ENCODE peak calls at places on chromosome 9, in seven cellular contexts. M, I, A, V, X, O and S are unnamed samples.

GRCh38 chr9:134301387-134302129 is 24.7 kb upstream of the RXRA start:
- DNase-seq in A (peak; percentile 51), X (no peak), I (peak; percentile 64), V (no peak), O (no peak), M (peak; percentile 55), S (no peak)

GRCh38 chr9:37961346-37961745 is 57.4 kb upstream of the SLC25A51 start:
- DNase-seq in M (no peak), X (no peak), I (no peak), O (no peak), V (no peak), A (no peak), S (no peak)

GRCh38 chr9:86942352-86943222 is 4.7 kb downstream of the GAS1 start:
- DNase-seq in O (no peak), M (no peak), V (no peak), I (no peak), A (no peak), X (no peak), S (no peak)

GRCh38 chr9:6049798-6050197 is 34.4 kb upstream of the RANBP6 start:
- DNase-seq in O (no peak), I (no peak), V (no peak), X (peak; percentile 21), A (peak; percentile 25), M (no peak), S (no peak)

GRCh38 chr9:68705636-68706578 is 867 bp downstream of the PIP5K1B start:
- DNase-seq in V (no peak), X (peak; percentile 10), I (peak; percentile 85), O (peak; percentile 53), M (no peak), A (no peak), S (no peak)

GRCh38 chr9:95857896-95858295 is 17.6 kb upstream of the ERCC6L2 start:
- DNase-seq in O (no peak), I (no peak), X (no peak), M (no peak), A (no peak), V (no peak), S (no peak)

GRCh38 chr9:86676426-86676825 is 270.9 kb downstream of the GAS1 start:
- DNase-seq in O (no peak), M (no peak), V (no peak), I (no peak), A (no peak), X (no peak), S (no peak)

GRCh38 chr9:91106415-91106814 is 255.3 kb downstream of the AUH start:
- DNase-seq in V (no peak), X (no peak), O (no peak), I (no peak), A (no peak), M (no peak), S (no peak)

GRCh38 chr9:16828335-16829281 is 41.9 kb downstream of the BNC2 start:
- DNase-seq in M (no peak), V (peak; percentile 23), A (peak; percentile 20), I (no peak), O (no peak), X (peak; percentile 28), S (no peak)

GRCh38 chr9:131739988-131740648 is at the start of gene RAPGEF1:
- DNase-seq in X (no peak), M (peak; percentile 72), V (peak; percentile 54), I (peak; percentile 97), O (peak; percentile 78), A (peak; percentile 67), S (no peak)

GRCh38 chr9:84300271-84300670 is 40.3 kb downstream of the SLC28A3 start:
- DNase-seq in V (no peak), X (no peak), O (no peak), I (no peak), M (no peak), A (no peak), S (peak; percentile 81)

GRCh38 chr9:90300901-90301688 is 341.5 kb downstream of the DIRAS2 start:
- DNase-seq in I (no peak), X (peak; percentile 9), A (no peak), M (no peak), O (no peak), V (no peak), S (peak; percentile 85)

GRCh38 chr9:14243514-14244042 is 70.4 kb downstream of the NFIB start:
- DNase-seq in M (no peak), A (no peak), O (no peak), I (no peak), X (peak; percentile 46), V (no peak), S (no peak)

GRCh38 chr9:35835766-35836165 is 6.7 kb downstream of the TMEM8B start:
- DNase-seq in X (no peak), M (no peak), A (no peak), I (no peak), V (no peak), O (no peak), S (no peak)

GRCh38 chr9:95313010-95313498 is 4.5 kb downstream of the FANCC start:
- DNase-seq in O (peak; percentile 77), V (peak; percentile 18), A (peak; percentile 87), M (no peak), X (peak; percentile 57), I (peak; percentile 76), S (peak; percentile 80)

GRCh38 chr9:136191549-136192286 is 13.2 kb downstream of the LHX3 start:
- DNase-seq in O (no peak), A (no peak), V (no peak), M (no peak), I (no peak), X (no peak), S (no peak)

GRCh38 chr9:107020040-107020530 is 157.1 kb downstream of the ZNF462 start:
- DNase-seq in I (no peak), V (no peak), M (no peak), X (no peak), O (peak; percentile 34), A (no peak), S (no peak)

GRCh38 chr9:127018935-127019334 is 103.5 kb downstream of the ANGPTL2 start:
- DNase-seq in A (no peak), V (no peak), X (no peak), I (no peak), O (no peak), M (no peak), S (no peak)

GRCh38 chr9:99031319-99031718 is 73.6 kb upstream of the TGFBR1 start:
- DNase-seq in M (no peak), I (no peak), O (no peak), V (no peak), X (no peak), A (no peak), S (no peak)

GRCh38 chr9:96769989-96770388 is 7.9 kb downstream of the ZNF510 start:
- DNase-seq in O (no peak), A (no peak), M (no peak), X (no peak), I (no peak), V (no peak), S (no peak)

GRCh38 chr9:77707696-77708095 is 59.6 kb upstream of the GNA14 start:
- DNase-seq in V (peak; percentile 94), M (no peak), O (peak; percentile 67), X (peak; percentile 96), A (peak; percentile 63), I (no peak), S (peak; percentile 88)
- H3K27ac ChIP-seq in V (peak overlapping the region; percentile 81), M (no peak overlapping the region), O (peak overlapping the region; percentile 18), X (peak overlapping the region; percentile 82), A (no peak overlapping the region), I (no peak overlapping the region), S (peak overlapping the region; percentile 99)

DNA sequence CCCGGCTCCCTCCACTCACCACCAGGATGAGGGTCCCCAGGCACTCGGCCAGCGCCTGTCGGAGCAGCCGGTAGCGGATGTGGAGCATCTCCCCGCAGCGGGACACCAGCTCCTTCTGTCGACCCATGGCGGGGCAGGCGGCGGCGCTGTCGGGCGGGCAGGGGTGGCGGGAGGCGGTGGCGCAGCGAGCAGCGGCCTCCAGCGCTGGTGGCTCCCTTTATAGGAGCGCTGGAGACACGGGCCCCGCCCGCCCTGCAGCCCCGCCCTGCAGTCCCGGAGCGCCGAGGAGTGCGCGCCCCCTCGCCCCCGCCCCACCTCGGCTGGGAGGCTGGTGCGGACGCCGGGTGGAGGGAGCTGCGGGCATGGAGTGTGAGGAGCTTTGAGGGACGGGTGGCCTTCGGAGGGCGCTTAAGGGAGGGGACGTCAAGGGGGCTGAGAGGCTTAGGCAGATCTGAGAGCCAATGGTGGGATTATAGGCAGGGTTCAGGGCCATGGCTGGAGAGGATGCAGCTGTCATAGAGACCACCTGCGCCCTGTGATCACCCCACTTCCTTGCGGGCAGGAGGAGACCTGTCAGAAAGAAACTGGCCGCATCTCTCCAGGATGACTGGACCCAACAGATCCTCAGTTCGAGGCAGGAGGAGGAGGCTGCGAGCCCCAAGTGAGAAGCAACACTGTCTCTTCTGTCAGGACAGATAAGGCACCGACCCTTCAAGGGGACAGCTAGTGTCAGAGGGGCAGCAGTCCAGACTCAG is at the start of gene AQP3:
- DNase-seq in X (peak; percentile 51), V (peak; percentile 51), A (peak; percentile 82), I (peak; percentile 93), O (peak; percentile 64), M (peak; percentile 64), S (no peak)
- H3K4me3 ChIP-seq in X (peak within 1 kb of the TSS; percentile 36), V (peak within 1 kb of the TSS; percentile 30), A (peak within 1 kb of the TSS; percentile 41), I (peak within 1 kb of the TSS; percentile 56), O (peak within 1 kb of the TSS; percentile 46), M (peak within 1 kb of the TSS; percentile 77), S (no peak within 1 kb of the TSS)

GRCh38 chr9:113269355-113269754 is 6.0 kb downstream of the CDC26 start:
- DNase-seq in V (no peak), I (no peak), A (no peak), M (no peak), O (no peak), X (no peak), S (no peak)

GRCh38 chr9:113278840-113279239 is 3.4 kb downstream of the PRPF4 start:
- DNase-seq in M (no peak), I (no peak), A (no peak), O (no peak), X (no peak), V (no peak), S (no peak)

GRCh38 chr9:113275147-113276131 is at the start of the genes CDC26 and PRPF4:
- DNase-seq in M (peak; percentile 88), I (peak; percentile 98), A (peak; percentile 96), O (peak; percentile 97), V (peak; percentile 96), X (peak; percentile 99), S (peak; percentile 97)

GRCh38 chr9:113269871-113270270 is 5.5 kb downstream of the CDC26 start:
- DNase-seq in I (no peak), M (no peak), O (no peak), V (no peak), X (no peak), A (no peak), S (no peak)

GRCh38 chr9:113274474-113275146 is 762 bp downstream of the CDC26 start:
- DNase-seq in M (no peak), A (no peak), O (no peak), V (no peak), I (no peak), X (peak; percentile 66), S (no peak)
- H3K27ac ChIP-seq in M (peak overlapping the region; percentile 95), A (peak overlapping the region; percentile 90), O (peak overlapping the region; percentile 92), V (peak overlapping the region; percentile 95), I (peak overlapping the region; percentile 97), X (peak overlapping the region; percentile 94), S (peak overlapping the region; percentile 59)

DNA sequence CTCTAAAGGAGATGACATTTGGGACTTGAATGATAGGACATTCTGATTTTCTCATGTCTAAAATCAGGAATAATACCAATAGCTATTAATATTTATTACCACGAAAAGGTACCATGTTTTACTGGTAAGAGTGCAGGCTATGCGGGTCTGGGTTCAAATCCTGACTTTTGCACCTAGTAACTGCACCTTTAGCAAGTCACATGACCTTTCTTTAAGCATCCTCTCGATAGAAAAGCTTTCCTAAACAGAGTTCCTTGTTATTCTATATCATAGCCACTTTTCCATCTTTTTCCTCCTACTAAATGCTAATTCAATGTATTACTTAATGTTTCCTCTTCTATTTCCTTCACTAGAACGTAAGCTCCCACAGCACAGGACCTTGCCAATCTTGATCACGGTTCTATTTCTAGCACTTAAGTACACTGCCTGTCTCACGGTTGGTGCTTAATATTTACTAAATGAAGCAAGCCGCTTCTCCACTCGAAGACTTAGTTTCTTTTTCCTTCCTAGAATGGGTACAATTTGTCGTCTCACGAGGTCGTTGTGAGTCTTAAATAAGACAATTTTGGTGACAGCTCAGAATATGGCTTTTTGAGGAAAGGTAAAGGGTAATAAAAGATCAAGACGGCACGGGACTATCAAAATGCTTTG is 816 bp downstream of the RBM18 start:
- DNase-seq in O (no peak), V (no peak), M (no peak), X (peak; percentile 58), A (no peak), I (no peak), S (no peak)
- H3K4me3 ChIP-seq in O (peak overlapping the region; percentile 63), V (peak overlapping the region; percentile 92), M (peak overlapping the region; percentile 97), X (peak overlapping the region; percentile 81), A (peak overlapping the region; percentile 49), I (peak overlapping the region; percentile 86), S (peak overlapping the region; percentile 59)